ENCODE peak calls at places on chromosomes 12 and 14, in eight cellular contexts. U is astrocyte of the cerebellum, C is dorsolateral prefrontal cortex, D is neural progenitor cell, M is upper lobe of left lung, F is breast epithelium, J is GM12865, A is fibroblast of pulmonary artery. Y is an unnamed sample.

GRCh38 chr14:100532916-100533630 is 54.1 kb downstream of the BEGAIN start:
- DNase-seq in C (peak; percentile 5), M (no peak), J (no peak), U (peak; percentile 57), F (peak; percentile 87), A (no peak), D (no peak), Y (no peak)

GRCh38 chr12:30564394-30564793 is 131.3 kb downstream of the IPO8 start:
- DNase-seq in A (no peak), D (no peak), J (no peak), F (no peak), C (no peak), U (no peak), M (no peak), Y (no peak)

GRCh38 chr12:3684449-3685051 is 68.4 kb downstream of the CRACR2A start:
- DNase-seq in U (no peak), F (no peak), A (peak; percentile 81), D (peak; percentile 49), J (no peak), M (no peak), C (no peak), Y (no peak)

GRCh38 chr14:55071051-55071450 is 19.6 kb downstream of the MAPK1IP1L start:
- DNase-seq in A (peak; percentile 24), J (no peak), D (no peak), U (no peak), C (no peak), F (peak; percentile 10), M (no peak), Y (no peak)

GRCh38 chr14:64801800-64802199 is 77.9 kb downstream of the SPTB start:
- DNase-seq in M (no peak), J (peak; percentile 11), D (peak; percentile 77), C (peak; percentile 50), F (no peak), A (peak; percentile 17), U (no peak), Y (no peak)

GRCh38 chr12:2550470-2551090 is 244.2 kb upstream of the FKBP4 start:
- DNase-seq in J (no peak), U (no peak), C (no peak), D (no peak), A (no peak), F (no peak), M (peak; percentile 47), Y (no peak)

GRCh38 chr14:56797569-56798446 is 12.5 kb downstream of the OTX2 start:
- DNase-seq in A (no peak), C (no peak), U (no peak), D (peak; percentile 76), J (no peak), M (peak; percentile 85), F (no peak), Y (no peak)

GRCh38 chr12:109710747-109711595 is 2.7 kb upstream of the FAM222A start:
- DNase-seq in J (no peak), M (no peak), A (no peak), U (no peak), F (no peak), C (no peak), D (no peak), Y (peak; percentile 26)

GRCh38 chr14:59251811-59252771 is 63.6 kb downstream of the DAAM1 start:
- DNase-seq in U (peak; percentile 77), A (peak; percentile 73), J (no peak), D (peak; percentile 39), C (peak; percentile 61), F (no peak), M (no peak), Y (no peak)

GRCh38 chr14:20631023-20631820 is 10.3 kb downstream of the OR6S1 start:
- DNase-seq in J (peak; percentile 72), U (no peak), C (peak; percentile 48), M (no peak), D (peak; percentile 70), A (peak; percentile 64), F (no peak), Y (no peak)

GRCh38 chr12:95413576-95413975 is 60.4 kb upstream of the METAP2 start:
- DNase-seq in F (no peak), M (no peak), C (no peak), D (no peak), U (peak; percentile 2), A (no peak), J (no peak), Y (no peak)

GRCh38 chr12:10716704-10717315 is 6.3 kb downstream of the YBX3 start:
- DNase-seq in F (peak; percentile 92), A (peak; percentile 93), U (peak; percentile 85), J (no peak), D (peak; percentile 8), C (no peak), M (no peak), Y (no peak)

GRCh38 chr14:103273145-103273846 is 60.7 kb upstream of the EIF5 start:
- DNase-seq in U (no peak), D (no peak), F (peak; percentile 13), A (no peak), M (peak; percentile 88), C (no peak), J (no peak), Y (no peak)

GRCh38 chr12:54631988-54632728 is 2.5 kb downstream of the LACRT start:
- DNase-seq in C (no peak), M (no peak), D (peak; percentile 42), U (no peak), J (no peak), A (no peak), F (no peak), Y (no peak)

GRCh38 chr12:62722971-62723680 is 211.8 kb downstream of the PPM1H start:
- DNase-seq in F (no peak), D (no peak), M (no peak), U (no peak), A (no peak), J (no peak), C (no peak), Y (no peak)

GRCh38 chr12:131223171-131223761 is 269.6 kb downstream of the ADGRD1 start:
- DNase-seq in U (no peak), A (no peak), F (no peak), C (no peak), J (no peak), D (no peak), M (peak; percentile 72), Y (no peak)

GRCh38 chr14:75453817-75454434 is 26.1 kb downstream of the JDP2 start:
- DNase-seq in J (peak; percentile 85), D (peak; percentile 33), M (no peak), F (no peak), C (no peak), A (no peak), U (no peak), Y (no peak)

GRCh38 chr14:36520601-36521525 is 831 bp upstream of the NKX2-1 start:
- DNase-seq in U (no peak), A (peak; percentile 6), D (peak; percentile 84), M (peak; percentile 90), C (no peak), F (no peak), J (no peak), Y (no peak)

GRCh38 chr12:103852498-103852992 is 11.5 kb upstream of the NT5DC3 start:
- DNase-seq in U (no peak), C (no peak), F (no peak), A (peak; percentile 53), J (no peak), M (no peak), D (no peak), Y (no peak)

GRCh38 chr12:123120452-123121166 is 30.3 kb downstream of the PITPNM2 start:
- DNase-seq in M (no peak), A (no peak), U (no peak), J (peak; percentile 37), F (no peak), D (no peak), C (no peak), Y (no peak)

GRCh38 chr12:57826966-57827365 is 8.4 kb upstream of the AVIL start:
- DNase-seq in J (no peak), A (no peak), C (no peak), U (no peak), D (no peak), F (no peak), M (no peak), Y (no peak)

GRCh38 chr12:47491516-47491915 is 214.3 kb downstream of the RPAP3 start:
- DNase-seq in C (no peak), J (no peak), U (no peak), A (no peak), D (no peak), F (no peak), M (no peak), Y (no peak)

GRCh38 chr12:66168410-66168809 is 1.4 kb downstream of the TMBIM4 start:
- DNase-seq in F (no peak), A (no peak), C (no peak), U (no peak), D (no peak), M (no peak), J (no peak), Y (no peak)

GRCh38 chr12:50986961-50987737 is 34.8 kb downstream of the HIGD1C start:
- DNase-seq in A (peak; percentile 76), U (peak; percentile 38), C (peak; percentile 23), J (peak; percentile 62), M (no peak), D (peak; percentile 50), F (peak; percentile 36), Y (no peak)

GRCh38 chr12:102479099-102479887 is 1.1 kb downstream of the IGF1 start:
- DNase-seq in A (no peak), C (no peak), U (no peak), D (peak; percentile 26), J (no peak), M (no peak), F (no peak), Y (no peak)
- H3K4me3 ChIP-seq in A (no peak overlapping the region), C (peak overlapping the region; percentile 18), U (no peak overlapping the region), D (no peak overlapping the region), J (no peak overlapping the region), M (peak overlapping the region; percentile 9), F (peak overlapping the region; percentile 60), Y (no peak overlapping the region)

DNA sequence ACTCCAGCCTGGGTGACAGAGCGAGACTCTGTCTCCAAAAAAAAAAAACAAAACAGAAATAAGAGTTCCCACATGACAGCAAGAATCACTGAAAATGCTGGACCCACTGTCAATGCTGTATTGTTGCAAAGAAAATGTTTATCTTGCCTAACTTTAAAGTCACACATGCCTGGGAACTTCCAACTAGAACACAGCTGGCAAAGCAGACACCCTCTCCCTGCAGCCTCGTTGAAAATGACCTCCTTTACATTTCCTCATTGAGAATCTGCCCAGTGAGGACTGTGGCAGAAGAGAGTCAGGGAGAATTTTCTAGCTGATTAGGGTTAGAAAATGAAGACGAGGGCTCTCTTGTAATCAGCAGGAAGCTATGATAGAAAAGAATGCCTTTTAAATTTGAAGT is 42.8 kb upstream of the TCL1A start:
- DNase-seq in A (no peak), M (no peak), F (no peak), C (no peak), U (no peak), J (no peak), D (no peak), Y (no peak)
- TF ChIP-seq CTCF in A (no peak), M (no peak), F (no peak), C (no peak), U (no peak), J (no peak), D (no peak), Y (no peak)

GRCh38 chr12:76765598-76765997 is 1.7 kb downstream of the ZDHHC17 start:
- DNase-seq in C (no peak), D (no peak), M (no peak), A (no peak), J (no peak), F (no peak), U (no peak), Y (no peak)
- H3K4me3 ChIP-seq in C (peak overlapping the region; percentile 87), D (peak overlapping the region; percentile 90), M (no peak overlapping the region), A (peak overlapping the region; percentile 93), J (no peak overlapping the region), F (peak overlapping the region; percentile 84), U (peak overlapping the region; percentile 90), Y (peak overlapping the region; percentile 92)

GRCh38 chr14:77059276-77059934 is 30.9 kb upstream of the IRF2BPL start:
- DNase-seq in U (peak; percentile 89), J (peak; percentile 41), D (peak; percentile 34), F (no peak), A (peak; percentile 89), M (no peak), C (peak; percentile 39), Y (peak; percentile 51)
- TF ChIP-seq CTCF in U (peak; percentile 45), J (peak; percentile 19), D (peak; percentile 6), F (peak; percentile 11), A (peak; percentile 42), M (peak; percentile 44), C (no peak), Y (peak; percentile 46)

Y was measured in epithelial cell of proximal tubule.